ENCODE peak calls at places on chromosomes 4 and X, in four cellular contexts. E is dorsolateral prefrontal cortex, V is MM.1S, Q is tibial artery. R is an unnamed sample.

GRCh38 chr4:60201052-60201673 is 999.0 kb upstream of the ADGRL3 start:
- DNase-seq in E (peak), V (peak), Q (no peak), R (peak)

GRCh38 chr4:140952709-140953108 is 180.6 kb downstream of the RNF150 start:
- DNase-seq in E (no peak), V (no peak), Q (no peak), R (no peak)

GRCh38 chrX:23756165-23756564 is 13.1 kb upstream of the ACOT9 start:
- DNase-seq in E (peak), V (peak), Q (no peak), R (peak)

GRCh38 chrX:41003501-41004286 is 81.6 kb upstream of the USP9X start:
- DNase-seq in E (no peak), V (no peak), Q (no peak), R (no peak)

GRCh38 chr4:152039085-152039484 is 278.3 kb upstream of the GATB start:
- DNase-seq in E (no peak), V (no peak), Q (no peak), R (no peak)

GRCh38 chr4:95107004-95107403 is 349.2 kb downstream of the BMPR1B start:
- DNase-seq in E (no peak), V (no peak), Q (no peak), R (no peak)

GRCh38 chr4:159308571-159309340 is 205.9 kb downstream of the RAPGEF2 start:
- DNase-seq in E (no peak), V (no peak), Q (no peak), R (no peak)

GRCh38 chrX:153494541-153495361 is at the start of gene BGN:
- DNase-seq in E (peak), V (no peak), Q (peak), R (no peak)

GRCh38 chr4:108529984-108530901 is 90.1 kb upstream of the RPL34 start:
- DNase-seq in E (no peak), V (no peak), Q (no peak), R (no peak)

GRCh38 chr4:38765391-38765790 is 17.4 kb downstream of the TLR10 start:
- DNase-seq in E (no peak), V (no peak), Q (no peak), R (no peak)

DNA sequence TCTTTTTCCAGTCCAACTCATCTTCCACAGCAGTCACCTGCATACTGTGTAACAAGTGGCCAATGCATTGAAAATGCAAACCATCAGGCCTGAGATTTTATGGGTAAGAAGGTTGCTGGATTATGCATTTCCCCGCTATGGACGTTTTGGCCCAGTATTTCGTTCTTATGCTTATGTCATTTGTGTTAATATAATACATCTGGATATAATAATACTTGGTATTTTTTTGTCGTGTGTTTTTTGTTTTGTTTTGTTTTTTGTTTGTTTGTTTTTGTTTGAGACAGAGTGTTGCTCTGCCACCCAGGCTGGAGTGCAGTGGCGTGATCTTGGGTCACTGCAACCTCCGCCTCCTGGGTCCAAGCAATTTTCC is 64.6 kb downstream of the COQ2 start:
- DNase-seq in E (no peak), V (no peak), Q (no peak), R (no peak)
- H3K4me3 ChIP-seq in E (no peak), V (no peak), Q (no peak), R (no peak)

GRCh38 chrX:76148011-76148665 is 24.7 kb upstream of the PBDC1 start:
- DNase-seq in E (no peak), V (peak), Q (no peak), R (no peak)
- H3K4me3 ChIP-seq in E (no peak), V (peak), Q (peak), R (no peak)

GRCh38 chr4:87523307-87523706 is 5.9 kb downstream of the SPARCL1 start:
- DNase-seq in E (no peak), V (no peak), Q (no peak), R (no peak)

GRCh38 chr4:87529187-87529586 is at the start of gene SPARCL1:
- DNase-seq in E (no peak), V (no peak), Q (no peak), R (no peak)

GRCh38 chr4:87524456-87524855 is 4.7 kb downstream of the SPARCL1 start:
- DNase-seq in E (no peak), V (no peak), Q (no peak), R (no peak)

GRCh38 chr4:87527446-87528240 is 1.5 kb downstream of the SPARCL1 start:
- DNase-seq in E (no peak), V (no peak), Q (no peak), R (no peak)

GRCh38 chr4:87525636-87526035 is 3.5 kb downstream of the SPARCL1 start:
- DNase-seq in E (no peak), V (no peak), Q (no peak), R (no peak)
- H3K4me3 ChIP-seq in E (peak), V (no peak), Q (peak), R (no peak)

GRCh38 chr4:795726-796119 is 30.2 kb downstream of the CPLX1 start:
- DNase-seq in E (no peak), V (no peak), Q (no peak), R (no peak)

GRCh38 chr4:796206-796605 is 29.7 kb downstream of the CPLX1 start:
- DNase-seq in E (no peak), V (no peak), Q (no peak), R (no peak)

GRCh38 chr4:793941-794621 is 31.8 kb downstream of the CPLX1 start:
- DNase-seq in E (no peak), V (no peak), Q (no peak), R (no peak)

GRCh38 chr4:793109-793861 is 32.6 kb downstream of the CPLX1 start:
- DNase-seq in E (no peak), V (no peak), Q (no peak), R (no peak)

DNA sequence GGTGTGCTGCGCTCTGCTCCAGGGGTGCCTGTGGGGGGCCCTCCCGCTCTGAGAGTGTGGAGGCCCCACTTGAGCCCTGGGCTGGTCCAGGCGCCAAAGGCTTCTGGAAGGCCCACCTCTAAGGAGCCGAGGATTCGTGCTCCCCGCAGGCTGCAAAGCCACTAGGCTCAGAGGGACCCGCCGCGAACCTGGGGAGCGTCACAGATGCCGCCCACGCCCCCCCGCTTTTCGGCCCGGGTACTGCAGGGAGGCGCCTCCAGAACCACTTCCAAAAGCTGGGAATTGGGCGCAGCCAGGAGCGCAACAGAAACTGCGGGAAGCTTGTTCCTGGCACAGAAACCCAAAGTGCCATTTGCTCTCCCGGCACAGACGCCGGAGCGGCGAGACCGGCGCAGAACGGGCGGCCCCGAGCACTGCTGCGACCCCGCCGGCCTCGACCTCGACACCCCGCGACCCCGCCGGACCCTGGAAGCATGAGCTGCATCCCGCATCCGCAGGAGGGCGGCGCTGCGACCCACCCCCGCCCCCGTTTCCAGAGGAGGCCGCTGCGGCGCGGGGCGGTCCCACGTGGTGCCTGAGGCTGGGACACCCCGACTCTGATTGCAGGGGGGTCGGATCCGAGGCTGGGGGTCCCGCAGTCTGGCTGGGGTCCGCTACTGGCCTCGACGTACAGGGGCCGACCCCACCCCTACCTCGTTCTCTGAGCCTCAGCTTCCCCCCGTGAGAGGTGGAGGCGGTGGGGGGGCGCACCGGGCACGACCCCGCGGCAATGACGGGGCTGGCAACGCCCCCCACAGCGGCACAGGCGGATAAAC is 30.8 kb downstream of the CPLX1 start:
- DNase-seq in E (no peak), V (no peak), Q (no peak), R (no peak)
- H3K4me3 ChIP-seq in E (peak), V (no peak), Q (peak), R (no peak)

GRCh38 chr4:123417813-123418212 is 21.2 kb downstream of the SPRY1 start:
- DNase-seq in E (no peak), V (no peak), Q (no peak), R (no peak)

GRCh38 chr4:123415977-123416376 is 19.4 kb downstream of the SPRY1 start:
- DNase-seq in E (no peak), V (no peak), Q (no peak), R (no peak)

GRCh38 chr4:123412700-123413512 is 16.3 kb downstream of the SPRY1 start:
- DNase-seq in E (no peak), V (no peak), Q (no peak), R (no peak)

GRCh38 chr4:123418486-123418931 is 21.9 kb downstream of the SPRY1 start:
- DNase-seq in E (no peak), V (peak), Q (no peak), R (no peak)

GRCh38 chr4:123416462-123416861 is 19.9 kb downstream of the SPRY1 start:
- DNase-seq in E (no peak), V (no peak), Q (no peak), R (no peak)
- H3K4me3 ChIP-seq in E (no peak), V (no peak), Q (no peak), R (no peak)

GRCh38 chr4:8593268-8594096 is 917 bp downstream of the CPZ start:
- DNase-seq in E (no peak), V (no peak), Q (no peak), R (peak)
- H3K4me3 ChIP-seq in E (no peak), V (no peak), Q (no peak), R (no peak)

GRCh38 chr4:187814737-187815465 is 180.7 kb upstream of the ZFP42 start:
- DNase-seq in E (no peak), V (no peak), Q (no peak), R (peak)
- H3K4me3 ChIP-seq in E (no peak), V (no peak), Q (peak), R (peak)

GRCh38 chr4:185838514-185839203 is 26.7 kb upstream of the SORBS2 start:
- DNase-seq in E (no peak), V (no peak), Q (no peak), R (no peak)

GRCh38 chr4:185840201-185840600 is 28.2 kb upstream of the SORBS2 start:
- DNase-seq in E (no peak), V (no peak), Q (no peak), R (no peak)

GRCh38 chr4:185838104-185838452 is 26.1 kb upstream of the SORBS2 start:
- DNase-seq in E (no peak), V (no peak), Q (no peak), R (no peak)

GRCh38 chr4:185839770-185840169 is 27.8 kb upstream of the SORBS2 start:
- DNase-seq in E (no peak), V (no peak), Q (no peak), R (no peak)

DNA sequence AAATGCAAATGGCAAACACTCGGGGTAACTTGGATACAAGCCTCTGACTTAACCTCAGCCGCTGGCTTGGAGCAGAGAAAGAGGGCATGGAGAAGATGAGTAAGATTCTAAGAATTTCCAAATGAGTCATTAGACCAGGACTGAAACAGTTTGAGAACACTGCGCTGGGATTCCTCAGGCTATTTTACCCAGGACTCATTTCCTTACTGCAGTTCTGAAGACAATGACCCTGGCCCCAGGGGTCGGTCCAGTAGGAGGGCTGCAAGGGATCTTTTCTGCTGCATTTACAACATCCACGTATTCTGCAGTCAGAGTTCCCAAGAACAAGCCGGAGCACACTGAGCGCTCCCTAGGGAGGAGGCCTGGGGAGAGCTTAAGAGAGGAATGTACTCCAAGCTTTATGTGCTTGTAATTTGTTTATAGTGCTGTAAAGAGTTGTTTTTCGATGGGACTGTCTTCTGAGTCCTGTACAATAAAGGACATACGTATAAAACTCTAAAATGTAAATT is 27.3 kb upstream of the SORBS2 start:
- DNase-seq in E (no peak), V (no peak), Q (peak), R (no peak)
- H3K4me3 ChIP-seq in E (no peak), V (no peak), Q (no peak), R (no peak)

GRCh38 chr4:87974856-87975462 is 555 bp upstream of the SPP1 start:
- DNase-seq in E (no peak), V (no peak), Q (no peak), R (peak)

GRCh38 chr4:87973283-87974169 is 2.0 kb upstream of the SPP1 start:
- DNase-seq in E (peak), V (peak), Q (peak), R (peak)

GRCh38 chr4:87978656-87979055 is 3.1 kb downstream of the SPP1 start:
- DNase-seq in E (no peak), V (no peak), Q (no peak), R (no peak)

GRCh38 chr4:87977521-87978278 is 2.2 kb downstream of the SPP1 start:
- DNase-seq in E (peak), V (no peak), Q (no peak), R (no peak)

DNA sequence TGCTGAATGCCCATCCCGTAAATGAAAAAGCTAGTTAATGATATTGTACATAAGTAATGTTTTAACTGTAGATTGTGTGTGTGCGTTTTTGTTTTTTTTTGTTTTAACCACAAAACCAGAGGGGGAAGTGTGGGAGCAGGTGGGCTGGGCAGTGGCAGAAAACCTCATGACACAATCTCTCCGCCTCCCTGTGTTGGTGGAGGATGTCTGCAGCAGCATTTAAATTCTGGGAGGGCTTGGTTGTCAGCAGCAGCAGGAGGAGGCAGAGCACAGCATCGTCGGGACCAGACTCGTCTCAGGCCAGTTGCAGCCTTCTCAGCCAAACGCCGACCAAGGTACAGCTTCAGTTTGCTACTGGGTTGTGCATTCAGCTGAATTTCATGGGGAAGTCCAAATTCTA is at the start of gene SPP1:
- DNase-seq in E (peak), V (peak), Q (no peak), R (no peak)
- H3K4me3 ChIP-seq in E (peak), V (no peak), Q (no peak), R (no peak)

DNA sequence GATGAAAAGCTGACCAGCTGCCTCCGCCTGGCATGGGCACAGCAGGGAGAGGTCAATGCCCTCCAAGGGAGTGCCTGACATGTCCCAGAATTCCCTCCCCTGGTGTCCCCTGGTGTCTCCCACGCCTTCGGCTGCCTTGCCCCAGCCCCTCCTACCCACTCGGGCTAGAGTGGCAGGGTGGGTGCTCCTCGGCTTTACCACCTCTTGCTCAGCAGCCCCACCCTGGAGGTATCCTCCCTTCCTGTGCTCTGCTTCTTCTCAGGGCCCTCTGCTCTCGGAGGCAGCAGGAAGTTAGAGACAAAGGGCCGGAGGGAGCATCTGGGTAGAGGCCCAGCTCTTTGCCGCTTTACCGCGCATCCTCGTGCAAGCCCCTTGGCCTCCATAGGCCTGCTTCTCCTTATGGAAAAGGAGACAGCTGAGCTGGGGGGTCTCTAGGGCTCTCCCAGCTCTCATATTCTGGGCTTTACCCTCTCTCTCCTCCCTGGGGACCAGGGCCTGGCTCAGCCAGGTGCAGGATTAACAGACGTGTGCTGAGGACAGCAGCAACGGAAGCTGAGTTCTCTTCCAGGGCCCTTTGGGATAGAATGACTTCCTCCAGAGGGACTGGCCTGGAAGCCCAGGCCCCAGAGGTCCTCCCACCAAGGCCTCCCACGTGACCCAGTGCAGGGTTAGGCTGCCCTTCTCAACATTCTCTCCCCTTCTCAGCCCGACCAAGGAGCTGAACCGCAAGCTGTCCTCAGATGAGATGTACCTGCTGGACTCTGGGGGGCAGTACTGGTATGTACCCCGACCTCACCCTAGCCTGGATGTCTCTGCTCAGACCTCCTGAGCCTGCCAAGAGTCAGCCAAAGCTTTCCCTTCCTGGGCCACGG is 17.2 kb downstream of the XPNPEP2 start:
- DNase-seq in E (no peak), V (no peak), Q (no peak), R (no peak)
- H3K4me3 ChIP-seq in E (no peak), V (no peak), Q (no peak), R (no peak)